ENCODE peak calls at places on chromosomes 6 and 20, in four cellular contexts. O is left cardiac atrium, C is cardiac muscle cell, K is left ventricle myocardium inferior. N is an unnamed sample.

GRCh38 chr6:150102750-150103270 is 33.9 kb upstream of the ULBP3 start:
- DNase-seq in O (no peak), C (no peak), K (no peak), N (no peak)

GRCh38 chr6:8939615-8940014 is 504.3 kb upstream of the SLC35B3 start:
- DNase-seq in O (no peak), C (no peak), K (no peak), N (no peak)

GRCh38 chr6:111470991-111471390 is 12.0 kb downstream of the REV3L start:
- DNase-seq in O (no peak), C (no peak), K (no peak), N (no peak)

GRCh38 chr6:5435449-5435848 is 174.1 kb downstream of the FARS2 start:
- DNase-seq in O (no peak), C (no peak), K (no peak), N (no peak)

GRCh38 chr6:108762394-108762793 is 85.8 kb upstream of the ARMC2 start:
- DNase-seq in O (no peak), C (no peak), K (no peak), N (no peak)

GRCh38 chr6:69331886-69332285 is 464.9 kb downstream of the LMBRD1 start:
- DNase-seq in O (no peak), C (no peak), K (no peak), N (no peak)

GRCh38 chr6:144931172-144932035 is 646.3 kb downstream of the UTRN start:
- DNase-seq in O (no peak), C (peak), K (no peak), N (peak)

GRCh38 chr20:19254956-19255355 is 42.5 kb downstream of the SLC24A3 start:
- DNase-seq in O (no peak), C (no peak), K (no peak), N (no peak)

GRCh38 chr20:341682-342081 is 5.2 kb upstream of the NRSN2 start:
- DNase-seq in O (no peak), C (no peak), K (no peak), N (no peak)

GRCh38 chr6:110769923-110770322 is 45.3 kb downstream of the CDK19 start:
- DNase-seq in O (no peak), C (no peak), K (no peak), N (no peak)

GRCh38 chr6:110781522-110782200 is 33.6 kb downstream of the CDK19 start:
- DNase-seq in O (no peak), C (no peak), K (no peak), N (no peak)

GRCh38 chr20:60725311-60725906 is 526.7 kb upstream of the CDH4 start:
- DNase-seq in O (no peak), C (no peak), K (no peak), N (no peak)

GRCh38 chr20:61024390-61024789 is 227.7 kb upstream of the CDH4 start:
- DNase-seq in O (no peak), C (no peak), K (no peak), N (no peak)

GRCh38 chr6:3418521-3419060 is 38.3 kb downstream of the SLC22A23 start:
- DNase-seq in O (no peak), C (no peak), K (no peak), N (no peak)

N was measured in CD4-positive, CD25-positive, alpha-beta regulatory T cell.